ENCODE peak calls at places on chromosome 13, in nine cellular contexts. D is thoracic aorta; Z is breast epithelium; V is right lobe of liver; J is psoas muscle; X is ovary; L is GM12878; W is CD8-positive, alpha-beta T cell; M is heart left ventricle. U is an unnamed sample. For H3K9me3, the result is how much of the 10 kb centered on the place peaks cover.

GRCh38 chr13:51644649-51645048 is 60.4 kb downstream of the WDFY2 start:
- DNase-seq in D (no peak), Z (no peak), V (no peak), J (no peak), X (no peak), L (no peak), W (no peak), M (no peak), U (no peak)

GRCh38 chr13:33524086-33524485 is 238.5 kb upstream of the STARD13 start:
- DNase-seq in D (no peak), Z (no peak), V (no peak), J (no peak), X (no peak), L (no peak), W (no peak), M (no peak), U (no peak)

GRCh38 chr13:46861959-46862358 is 34.9 kb downstream of the HTR2A start:
- DNase-seq in D (no peak), Z (no peak), V (no peak), J (no peak), X (no peak), L (no peak), W (no peak), M (no peak), U (no peak)

GRCh38 chr13:42597505-42597904 is 23.6 kb downstream of the TNFSF11 start:
- DNase-seq in D (no peak), Z (no peak), V (no peak), J (no peak), X (no peak), L (no peak), W (no peak), M (no peak), U (no peak)

GRCh38 chr13:105346141-105346766 is 1189.2 kb downstream of the EFNB2 start:
- DNase-seq in D (no peak), Z (no peak), V (no peak), J (no peak), X (no peak), L (no peak), W (no peak), M (no peak), U (no peak)

GRCh38 chr13:100633461-100633860 is 41.1 kb downstream of the TMTC4 start:
- DNase-seq in D (no peak), Z (no peak), V (no peak), J (no peak), X (no peak), L (no peak), W (no peak), M (no peak), U (no peak)

GRCh38 chr13:50412046-50412617 is 396.9 kb downstream of the KCNRG start:
- DNase-seq in D (no peak), Z (no peak), V (no peak), J (no peak), X (no peak), L (no peak), W (no peak), M (no peak), U (no peak)

GRCh38 chr13:35191883-35192282 is 249.8 kb downstream of the NBEA start:
- DNase-seq in D (no peak), Z (no peak), V (no peak), J (no peak), X (no peak), L (no peak), W (no peak), M (no peak), U (no peak)

GRCh38 chr13:51818771-51819511 is 15.0 kb upstream of the DHRS12 start:
- DNase-seq in D (no peak), Z (no peak), V (no peak), J (peak), X (no peak), L (no peak), W (no peak), M (no peak), U (no peak)

GRCh38 chr13:35818577-35819165 is 312.5 kb downstream of the DCLK1 start:
- DNase-seq in D (no peak), Z (no peak), V (no peak), J (no peak), X (no peak), L (no peak), W (no peak), M (no peak), U (no peak)

GRCh38 chr13:106498571-106498970 is 36.9 kb downstream of the EFNB2 start:
- DNase-seq in D (no peak), Z (no peak), V (no peak), J (no peak), X (no peak), L (no peak), W (no peak), M (no peak), U (no peak)

GRCh38 chr13:49580980-49581680 is 4.2 kb downstream of the RCBTB1 start:
- DNase-seq in D (no peak), Z (no peak), V (no peak), J (no peak), X (no peak), L (no peak), W (no peak), M (no peak), U (no peak)

GRCh38 chr13:91185294-91185863 is 162.1 kb upstream of the MIR17HG start:
- DNase-seq in D (no peak), Z (no peak), V (no peak), J (no peak), X (no peak), L (no peak), W (no peak), M (no peak), U (no peak)

GRCh38 chr13:104984296-104984818 is 1551.1 kb downstream of the EFNB2 start:
- DNase-seq in D (no peak), Z (no peak), V (no peak), J (no peak), X (no peak), L (peak), W (peak), M (peak), U (no peak)

GRCh38 chr13:40648841-40649240 is 17.6 kb downstream of the FOXO1 start:
- DNase-seq in D (no peak), Z (no peak), V (no peak), J (no peak), X (no peak), L (no peak), W (no peak), M (no peak), U (no peak)

GRCh38 chr13:51158365-51158764 is 47.3 kb upstream of the C13orf42 start:
- DNase-seq in D (no peak), Z (no peak), V (no peak), J (no peak), X (no peak), L (no peak), W (no peak), M (no peak), U (no peak)

GRCh38 chr13:110343241-110343865 is 36.3 kb downstream of the COL4A2 start:
- DNase-seq in D (no peak), Z (peak), V (no peak), J (no peak), X (no peak), L (no peak), W (no peak), M (no peak), U (no peak)

GRCh38 chr13:102836471-102836870 is 9.4 kb upstream of the ERCC5 start:
- DNase-seq in D (no peak), Z (no peak), V (no peak), J (no peak), X (no peak), L (no peak), W (no peak), M (no peak), U (no peak)

GRCh38 chr13:76522083-76522755 is 364.0 kb downstream of the KCTD12 start:
- DNase-seq in D (no peak), Z (no peak), V (no peak), J (no peak), X (no peak), L (no peak), W (no peak), M (no peak), U (no peak)

GRCh38 chr13:50993908-50994307 is 84.3 kb downstream of the RNASEH2B start:
- DNase-seq in D (no peak), Z (no peak), V (no peak), J (peak), X (peak), L (no peak), W (no peak), M (no peak), U (no peak)

GRCh38 chr13:73677041-73677589 is 457.1 kb downstream of the KLF12 start:
- DNase-seq in D (no peak), Z (no peak), V (no peak), J (no peak), X (no peak), L (no peak), W (no peak), M (no peak), U (no peak)

GRCh38 chr13:43431279-43431678 is 355.5 kb downstream of the ENOX1 start:
- DNase-seq in D (no peak), Z (no peak), V (no peak), J (no peak), X (no peak), L (no peak), W (no peak), M (no peak), U (no peak)

GRCh38 chr13:44309771-44310767 is 63.6 kb upstream of the SERP2 start:
- DNase-seq in D (no peak), Z (no peak), V (no peak), J (peak), X (no peak), L (no peak), W (no peak), M (peak), U (no peak)

GRCh38 chr13:97282705-97283104 is 60.6 kb downstream of the MBNL2 start:
- DNase-seq in D (no peak), Z (no peak), V (no peak), J (no peak), X (no peak), L (no peak), W (no peak), M (no peak), U (no peak)

GRCh38 chr13:108915634-108916497 is 286.5 kb downstream of the MYO16 start:
- DNase-seq in D (peak), Z (peak), V (peak), J (peak), X (peak), L (peak), W (peak), M (peak), U (peak)

GRCh38 chr13:86193281-86193680 is 394.1 kb upstream of the SLITRK6 start:
- DNase-seq in D (no peak), Z (no peak), V (no peak), J (no peak), X (no peak), L (no peak), W (no peak), M (no peak), U (no peak)

GRCh38 chr13:46179576-46180368 is 2.2 kb downstream of the LCP1 start:
- DNase-seq in D (peak), Z (no peak), V (peak), J (peak), X (no peak), L (no peak), W (peak), M (peak), U (peak)

GRCh38 chr13:57629821-57630235 is 1.7 kb upstream of the PCDH17 start:
- DNase-seq in D (no peak), Z (no peak), V (peak), J (peak), X (peak), L (no peak), W (peak), M (peak), U (peak)

GRCh38 chr13:51451467-51452390 is 1.1 kb downstream of the INTS6 start:
- DNase-seq in D (peak), Z (peak), V (peak), J (peak), X (peak), L (no peak), W (peak), M (peak), U (peak)

GRCh38 chr13:106464076-106464475 is 71.4 kb downstream of the EFNB2 start:
- DNase-seq in D (no peak), Z (no peak), V (no peak), J (no peak), X (no peak), L (no peak), W (no peak), M (no peak), U (no peak)

GRCh38 chr13:109720758-109721184 is 65.6 kb downstream of the IRS2 start:
- DNase-seq in D (no peak), Z (no peak), V (no peak), J (no peak), X (no peak), L (no peak), W (no peak), M (no peak), U (no peak)

GRCh38 chr13:42001580-42001979 is 40.7 kb upstream of the VWA8 start:
- DNase-seq in D (no peak), Z (no peak), V (no peak), J (no peak), X (peak), L (no peak), W (no peak), M (no peak), U (peak)

GRCh38 chr13:110331362-110331761 is 24.3 kb downstream of the COL4A2 start:
- DNase-seq in D (no peak), Z (no peak), V (no peak), J (no peak), X (peak), L (no peak), W (no peak), M (no peak), U (no peak)

GRCh38 chr13:114127473-114128347 is 4.7 kb downstream of the RASA3 start:
- DNase-seq in D (no peak), Z (no peak), V (no peak), J (peak), X (no peak), L (no peak), W (no peak), M (no peak), U (no peak)
- H3K27ac ChIP-seq in D (peak), Z (peak), V (peak), J (peak), X (no peak), L (peak), W (peak), M (peak), U (no peak)

GRCh38 chr13:79457390-79457789 is 23.6 kb upstream of the NDFIP2 start:
- DNase-seq in D (no peak), Z (no peak), V (no peak), J (no peak), X (no peak), L (no peak), W (no peak), M (no peak), U (no peak)
- TF ChIP-seq CTCF in D (no peak), Z (no peak), V (no peak), J (no peak), X (no peak), L (no peak), W (no peak), M (no peak), U (no peak)

DNA sequence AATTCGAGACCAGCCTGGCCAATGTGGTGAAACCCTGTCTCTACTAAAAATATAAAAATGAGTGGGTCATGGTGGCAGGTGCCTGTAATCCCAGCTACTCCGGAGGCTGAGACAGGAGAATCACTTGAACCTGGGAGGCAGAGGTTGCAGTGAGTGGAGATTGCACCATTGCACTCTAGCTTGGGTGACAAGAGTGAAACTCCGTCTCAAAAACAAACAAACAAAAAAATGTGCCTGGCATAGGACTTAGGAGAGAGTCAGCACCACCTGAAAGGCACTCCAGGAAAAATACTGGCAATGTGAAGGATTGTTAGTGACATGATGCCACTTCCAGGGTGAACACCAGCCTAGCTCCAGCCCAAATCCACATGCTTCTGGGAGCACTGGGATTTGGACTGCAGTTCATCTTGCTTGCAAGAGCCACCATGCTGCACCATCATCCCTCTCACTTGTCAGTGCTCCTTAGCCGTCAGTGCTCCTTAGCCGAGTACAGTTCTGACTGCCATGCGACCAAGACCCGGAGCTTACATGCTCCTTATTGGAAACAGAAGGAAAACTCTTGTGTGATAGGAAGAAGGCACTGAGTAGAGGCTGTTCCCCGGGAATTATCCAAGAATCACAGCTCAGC is 145.1 kb upstream of the RNF113B start:
- DNase-seq in D (no peak), Z (no peak), V (no peak), J (no peak), X (no peak), L (no peak), W (no peak), M (no peak), U (no peak)
- H3K9me3 ChIP-seq in D (under half), Z (under half), V (under half), J (under half), X (under half), L (under half), W (under half), M (under half), U (under half)

DNA sequence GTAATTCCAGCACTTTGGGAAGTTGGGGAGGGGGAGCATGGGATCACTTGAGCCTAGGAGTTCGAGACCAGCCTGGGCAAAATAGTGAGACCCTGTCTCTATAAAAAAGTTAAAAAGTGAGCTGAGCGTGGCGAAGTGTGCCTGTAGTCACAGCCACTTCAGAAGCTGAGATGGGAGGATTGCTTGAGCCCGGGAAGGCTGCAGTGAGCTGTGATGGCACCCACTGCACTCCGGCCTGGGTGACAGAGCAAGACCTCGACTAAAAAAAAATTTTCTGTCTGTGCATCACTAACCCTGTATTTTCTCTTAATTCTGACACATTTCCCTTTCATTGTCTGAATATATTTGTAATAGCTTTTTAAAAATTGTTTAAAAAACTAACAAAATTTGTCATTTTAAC is 29.8 kb downstream of the LATS2 start:
- DNase-seq in D (no peak), Z (no peak), V (no peak), J (no peak), X (no peak), L (no peak), W (no peak), M (no peak), U (no peak)
- H3K27ac ChIP-seq in D (no peak), Z (no peak), V (no peak), J (peak), X (no peak), L (no peak), W (no peak), M (no peak), U (peak)

GRCh38 chr13:24308068-24308445 is 1.3 kb upstream of the C1QTNF9 start:
- DNase-seq in D (no peak), Z (no peak), V (no peak), J (no peak), X (no peak), L (no peak), W (no peak), M (no peak), U (no peak)

GRCh38 chr13:24308488-24309020 is 826 bp upstream of the C1QTNF9 start:
- DNase-seq in D (no peak), Z (no peak), V (no peak), J (no peak), X (no peak), L (no peak), W (no peak), M (no peak), U (no peak)

GRCh38 chr13:24313449-24313848 is 4.1 kb downstream of the C1QTNF9 start:
- DNase-seq in D (no peak), Z (no peak), V (no peak), J (no peak), X (no peak), L (no peak), W (no peak), M (no peak), U (no peak)
- TF ChIP-seq CTCF in D (no peak), Z (no peak), V (peak), J (peak), X (no peak), L (no peak), W (no peak), M (peak), U (no peak)

GRCh38 chr13:62137629-62138405 is 722.2 kb upstream of the PCDH20 start:
- DNase-seq in D (no peak), Z (no peak), V (no peak), J (no peak), X (no peak), L (no peak), W (no peak), M (no peak), U (no peak)

GRCh38 chr13:62139597-62139996 is 723.9 kb upstream of the PCDH20 start:
- DNase-seq in D (no peak), Z (no peak), V (no peak), J (no peak), X (no peak), L (no peak), W (no peak), M (no peak), U (no peak)

DNA sequence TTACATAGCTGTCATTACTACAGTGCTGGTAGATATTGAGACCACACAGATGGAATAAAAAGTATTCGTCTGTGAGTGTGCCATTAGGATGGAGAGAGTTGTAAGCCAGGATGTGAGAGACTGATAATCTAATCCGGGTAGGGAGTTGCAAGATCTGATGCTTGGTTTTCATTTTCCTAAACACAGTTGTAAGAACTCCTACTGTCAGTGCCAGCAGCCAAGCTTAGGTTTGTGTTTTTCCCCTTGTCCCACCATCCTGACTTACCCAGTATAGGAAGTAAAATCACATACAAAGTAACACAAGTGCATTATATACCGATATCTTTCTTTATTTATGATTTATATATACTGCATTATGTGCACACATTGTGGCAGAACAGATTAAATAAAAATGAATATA is 726.4 kb upstream of the PCDH20 start:
- DNase-seq in D (no peak), Z (no peak), V (no peak), J (no peak), X (no peak), L (no peak), W (no peak), M (no peak), U (no peak)
- H3K9me3 ChIP-seq in D (under half), Z (under half), V (under half), J (under half), X (under half), L (under half), W (under half), M (under half), U (under half)

DNA sequence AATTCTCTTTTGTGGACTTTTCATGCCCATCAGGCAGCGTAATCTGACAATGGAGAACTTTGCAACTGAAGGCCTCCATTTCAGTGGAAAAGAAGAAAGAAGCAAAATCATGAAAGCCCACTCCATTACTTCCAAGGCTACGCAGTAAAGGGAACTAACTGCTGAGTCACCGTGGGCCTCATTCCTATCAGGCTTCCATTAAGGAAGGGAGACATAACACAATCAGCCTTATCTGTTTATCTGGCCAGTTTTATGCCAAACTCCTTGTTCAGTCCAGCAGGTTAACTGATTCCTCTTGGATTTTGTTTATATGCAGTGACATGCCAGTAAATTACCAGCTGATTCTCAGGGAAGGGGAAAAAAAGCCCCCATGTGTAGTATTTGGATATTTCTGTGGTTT is 56.8 kb upstream of the KATNAL1 start:
- DNase-seq in D (no peak), Z (no peak), V (no peak), J (no peak), X (no peak), L (no peak), W (no peak), M (no peak), U (no peak)
- H3K27ac ChIP-seq in D (no peak), Z (no peak), V (peak), J (peak), X (no peak), L (no peak), W (no peak), M (peak), U (peak)

DNA sequence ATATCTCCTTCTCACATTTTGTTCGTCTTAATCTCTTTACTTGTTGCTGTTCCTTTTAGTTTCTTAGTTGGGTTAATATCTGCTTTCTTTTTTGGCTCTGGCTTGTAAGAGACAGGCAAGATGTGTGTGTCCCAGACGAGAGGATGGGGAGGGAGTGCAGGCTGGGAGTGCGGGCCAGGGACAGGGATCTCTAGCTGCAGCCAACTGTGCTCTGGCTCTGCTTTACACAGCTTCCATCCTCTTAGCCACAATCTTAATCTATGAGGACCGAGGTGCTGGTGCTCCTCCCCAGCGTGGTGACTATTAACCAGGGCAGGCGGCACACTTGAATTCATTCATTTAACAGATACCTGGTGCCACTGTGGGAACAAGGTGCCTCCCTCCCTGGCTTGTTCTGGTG is 70.9 kb upstream of the WASF3 start:
- DNase-seq in D (no peak), Z (no peak), V (no peak), J (peak), X (no peak), L (no peak), W (no peak), M (peak), U (no peak)
- TF ChIP-seq CTCF in D (no peak), Z (no peak), V (no peak), J (no peak), X (no peak), L (no peak), W (no peak), M (no peak), U (no peak)